ENCODE peak calls at places on chromosomes 13 and 19, in five cellular contexts. I is ELR, V is AG08395, N is colonic mucosa, Y is NCI-H82. B is an unnamed sample.

GRCh38 chr13:35347679-35348205 is 128.7 kb downstream of the MAB21L1 start:
- DNase-seq in V (no peak), I (no peak), Y (peak; percentile 61), N (no peak), B (no peak)

GRCh38 chr19:13803038-13803437 is 7.8 kb downstream of the ZSWIM4 start:
- DNase-seq in Y (no peak), I (no peak), N (no peak), V (no peak), B (no peak)

GRCh38 chr13:41492432-41493267 is 35.3 kb downstream of the RGCC start:
- DNase-seq in N (no peak), V (no peak), Y (no peak), I (no peak), B (no peak)

GRCh38 chr19:9838324-9838723 is 3.2 kb downstream of the PIN1 start:
- DNase-seq in V (no peak), N (no peak), I (no peak), Y (no peak), B (no peak)

GRCh38 chr19:7492142-7493055 is 3.6 kb upstream of the PEX11G start:
- DNase-seq in Y (no peak), N (no peak), I (peak; percentile 56), V (peak; percentile 62), B (no peak)

GRCh38 chr13:52849727-52850395 is 1.4 kb upstream of the PCDH8 start:
- DNase-seq in I (no peak), Y (peak; percentile 72), V (no peak), N (no peak), B (no peak)

GRCh38 chr13:21242236-21242635 is 65.8 kb downstream of the MRPL57 start:
- DNase-seq in N (no peak), V (no peak), Y (peak; percentile 52), I (no peak), B (no peak)

GRCh38 chr13:92158335-92158734 is 759.9 kb downstream of the GPC5 start:
- DNase-seq in V (no peak), Y (no peak), N (no peak), I (peak; percentile 0), B (peak; percentile 6)

GRCh38 chr13:98451676-98452105 is 125.2 kb downstream of the STK24 start:
- DNase-seq in V (no peak), Y (no peak), N (no peak), I (no peak), B (no peak)

GRCh38 chr19:2087621-2088100 is 8.5 kb downstream of the MOB3A start:
- DNase-seq in V (no peak), Y (no peak), N (no peak), I (no peak), B (no peak)

GRCh38 chr19:3699071-3699740 is 1.1 kb downstream of the PIP5K1C start:
- DNase-seq in Y (peak; percentile 59), I (peak; percentile 63), N (peak; percentile 48), V (peak; percentile 86), B (peak; percentile 79)

GRCh38 chr19:38149597-38149996 is 74.4 kb downstream of the DPF1 start:
- DNase-seq in I (peak; percentile 21), V (peak; percentile 20), Y (peak; percentile 14), N (no peak), B (no peak)

GRCh38 chr19:10611907-10612306 is 13.4 kb upstream of the SLC44A2 start:
- DNase-seq in V (peak; percentile 19), I (no peak), N (no peak), Y (peak; percentile 77), B (no peak)

GRCh38 chr19:21023901-21024300 is 3.4 kb downstream of the ZNF430 start:
- DNase-seq in I (peak; percentile 52), Y (no peak), N (no peak), V (peak; percentile 35), B (peak; percentile 3)

GRCh38 chr13:48954086-48954485 is 21.6 kb upstream of the FNDC3A start:
- DNase-seq in Y (no peak), N (no peak), I (peak; percentile 71), V (no peak), B (no peak)

GRCh38 chr19:47005873-47006272 is 13.8 kb upstream of the NPAS1 start:
- DNase-seq in V (no peak), I (no peak), Y (peak; percentile 27), N (no peak), B (no peak)

GRCh38 chr13:73225983-73226382 is 167.2 kb downstream of the KLF5 start:
- DNase-seq in N (no peak), Y (no peak), I (no peak), V (no peak), B (no peak)

GRCh38 chr13:107361666-107362065 is 793.7 kb upstream of the ARGLU1 start:
- DNase-seq in V (no peak), N (no peak), I (no peak), Y (no peak), B (no peak)

GRCh38 chr13:33017410-33017929 is 1.2 kb downstream of the KL start:
- DNase-seq in Y (peak; percentile 94), N (peak; percentile 63), I (peak; percentile 13), V (no peak), B (no peak)

GRCh38 chr19:604355-604754 is 14.7 kb downstream of the HCN2 start:
- DNase-seq in N (peak; percentile 37), V (no peak), I (peak; percentile 42), Y (peak; percentile 68), B (no peak)

GRCh38 chr13:42039946-42040729 is 8.3 kb upstream of the DGKH start:
- DNase-seq in I (peak; percentile 88), V (peak; percentile 96), Y (peak; percentile 89), N (peak; percentile 95), B (peak; percentile 97)

GRCh38 chr19:16830679-16831078 is 1.5 kb downstream of the SIN3B start:
- DNase-seq in V (no peak), N (no peak), Y (no peak), I (no peak), B (peak; percentile 61)

GRCh38 chr19:38003427-38004099 is 96.6 kb downstream of the SIPA1L3 start:
- DNase-seq in V (peak; percentile 54), Y (peak; percentile 75), I (peak; percentile 93), N (peak; percentile 60), B (peak; percentile 45)